ENCODE peak calls at places on chromosomes 1 and 21, in four cellular contexts. O, E, R and H are unnamed samples.
A peak's percentile ranks its signal among the peaks of the same experiment; 100 is the strongest.

GRCh38 chr21:23083242-23083641 is 2085.0 kb downstream of the NCAM2 start:
- DNase-seq in O (no peak), E (no peak), R (no peak), H (no peak)

GRCh38 chr1:200369706-200370105 is 40.1 kb downstream of the ZNF281 start:
- DNase-seq in O (no peak), E (no peak), R (no peak), H (no peak)

GRCh38 chr1:210397681-210398080 is 69.0 kb downstream of the HHAT start:
- DNase-seq in O (no peak), E (no peak), R (no peak), H (no peak)

GRCh38 chr1:21914880-21915640 is 22.1 kb downstream of the HSPG2 start:
- DNase-seq in O (no peak), E (peak; percentile 68), R (no peak), H (no peak)

GRCh38 chr1:42680921-42681683 is 1.1 kb upstream of the YBX1 start:
- DNase-seq in O (no peak), E (no peak), R (no peak), H (peak; percentile 32)

GRCh38 chr1:40389234-40389815 is 15.8 kb downstream of the SMAP2 start:
- DNase-seq in O (no peak), E (no peak), R (no peak), H (no peak)

GRCh38 chr1:151681921-151682320 is 34.7 kb downstream of the CELF3 start:
- DNase-seq in O (no peak), E (no peak), R (peak; percentile 26), H (no peak)

GRCh38 chr1:100995196-100995983 is 30.2 kb downstream of the DPH5 start:
- DNase-seq in O (no peak), E (no peak), R (peak; percentile 44), H (no peak)

GRCh38 chr1:207821464-207822045 is 69.7 kb downstream of the CD46 start:
- DNase-seq in O (no peak), E (no peak), R (no peak), H (no peak)

GRCh38 chr21:28419811-28420210 is 572.9 kb downstream of the LTN1 start:
- DNase-seq in O (no peak), E (no peak), R (no peak), H (no peak)

GRCh38 chr1:32338637-32339145 is 2.7 kb upstream of the MARCKSL1 start:
- DNase-seq in O (no peak), E (peak; percentile 50), R (no peak), H (peak; percentile 50)

GRCh38 chr21:45147473-45148315 is 73.3 kb downstream of the ADARB1 start:
- DNase-seq in O (no peak), E (no peak), R (no peak), H (peak; percentile 51)

GRCh38 chr1:57421366-57421765 is 2.5 kb downstream of the DAB1 start:
- DNase-seq in O (no peak), E (no peak), R (no peak), H (no peak)

GRCh38 chr1:83901547-83902155 is 97.3 kb downstream of the TTLL7 start:
- DNase-seq in O (peak; percentile 50), E (no peak), R (peak; percentile 93), H (peak; percentile 95)

GRCh38 chr21:18249542-18250152 is 5.0 kb downstream of the CHODL start:
- DNase-seq in O (no peak), E (no peak), R (no peak), H (no peak)

GRCh38 chr1:2232255-2232915 is 4.3 kb downstream of the SKI start:
- DNase-seq in O (no peak), E (peak; percentile 65), R (no peak), H (no peak)

GRCh38 chr1:48673725-48674124 is 103.0 kb downstream of the BEND5 start:
- DNase-seq in O (no peak), E (no peak), R (no peak), H (no peak)

GRCh38 chr21:43923391-43923790 is 58.4 kb downstream of the AGPAT3 start:
- DNase-seq in O (no peak), E (no peak), R (peak; percentile 11), H (no peak)

GRCh38 chr1:24020032-24020431 is 39.9 kb upstream of the SRSF10 start:
- DNase-seq in O (no peak), E (no peak), R (peak; percentile 70), H (no peak)

GRCh38 chr21:35203093-35204021 is 154.3 kb upstream of the RUNX1 start:
- DNase-seq in O (no peak), E (no peak), R (peak; percentile 93), H (no peak)

GRCh38 chr1:201504799-201505504 is 2.0 kb downstream of the CSRP1 start:
- DNase-seq in O (no peak), E (no peak), R (no peak), H (peak; percentile 16)

GRCh38 chr1:201506573-201507567 is at the start of gene CSRP1:
- DNase-seq in O (no peak), E (peak; percentile 94), R (peak; percentile 87), H (peak; percentile 87)

GRCh38 chr1:201506092-201506491 is 831 bp downstream of the CSRP1 start:
- DNase-seq in O (no peak), E (no peak), R (no peak), H (no peak)

GRCh38 chr1:201504179-201504631 is 2.7 kb downstream of the CSRP1 start:
- DNase-seq in O (no peak), E (no peak), R (peak; percentile 60), H (no peak)

DNA sequence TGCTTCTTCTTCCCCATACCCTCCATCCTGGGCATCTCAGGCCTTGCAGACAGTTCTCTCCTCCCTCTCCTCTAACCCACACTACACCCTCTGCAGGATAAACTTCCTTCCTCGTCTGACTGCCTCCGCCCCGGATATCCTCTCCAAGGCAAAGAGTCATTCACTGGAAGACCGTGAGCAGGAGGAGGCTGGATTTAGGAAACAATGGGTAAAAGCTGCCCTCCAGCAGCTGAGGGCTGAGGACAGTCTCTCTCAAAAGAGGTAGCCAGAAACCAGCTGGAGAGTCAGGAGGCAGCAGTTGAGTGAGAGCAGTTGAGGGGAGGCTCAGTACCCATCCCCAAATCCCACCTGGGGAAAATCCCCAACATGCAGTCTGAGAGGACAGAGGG is 1.4 kb downstream of the CSRP1 start:
- DNase-seq in O (no peak), E (no peak), R (peak; percentile 76), H (peak; percentile 72)
- TF ChIP-seq CTCF in O (peak; percentile 10), E (no peak), R (no peak), H (no peak)

GRCh38 chr1:85339671-85340399 is 63.4 kb upstream of the BCL10 start:
- DNase-seq in O (no peak), E (no peak), R (no peak), H (no peak)
- H3K4me3 ChIP-seq in O (no peak overlapping the region), E (no peak overlapping the region), R (no peak overlapping the region), H (no peak overlapping the region)

GRCh38 chr1:3442901-3443300 is 11.6 kb upstream of the ARHGEF16 start:
- DNase-seq in O (no peak), E (peak; percentile 18), R (no peak), H (no peak)

GRCh38 chr1:3443759-3444697 is 10.4 kb upstream of the ARHGEF16 start:
- DNase-seq in O (no peak), E (peak; percentile 22), R (peak; percentile 1), H (no peak)

GRCh38 chr1:3442331-3442730 is 12.1 kb upstream of the ARHGEF16 start:
- DNase-seq in O (no peak), E (no peak), R (no peak), H (no peak)

GRCh38 chr1:3441880-3442279 is 12.6 kb upstream of the ARHGEF16 start:
- DNase-seq in O (no peak), E (peak; percentile 19), R (no peak), H (no peak)

DNA sequence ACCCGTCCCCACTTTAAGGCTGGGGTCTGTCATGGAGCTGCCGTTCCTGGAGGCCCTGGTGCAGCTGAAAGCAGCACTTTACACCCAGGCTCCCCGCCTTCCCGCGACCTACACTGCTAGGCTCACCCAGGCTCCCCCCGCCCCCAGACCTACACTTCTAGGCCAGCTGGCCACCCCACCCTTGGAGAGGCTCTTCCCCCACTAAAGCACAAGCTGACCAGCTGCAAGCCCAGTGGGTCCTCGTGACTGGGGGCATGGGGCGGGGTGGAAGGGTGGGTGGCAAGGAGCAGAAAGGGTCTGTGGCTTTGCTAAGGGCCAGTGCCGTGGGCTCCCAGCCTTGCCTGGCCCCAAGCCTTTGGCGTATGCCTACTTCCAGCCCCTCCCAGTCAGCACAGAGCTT is 9.7 kb upstream of the ARHGEF16 start:
- DNase-seq in O (no peak), E (peak; percentile 27), R (no peak), H (no peak)
- TF ChIP-seq CTCF in O (no peak), E (no peak), R (no peak), H (no peak)

DNA sequence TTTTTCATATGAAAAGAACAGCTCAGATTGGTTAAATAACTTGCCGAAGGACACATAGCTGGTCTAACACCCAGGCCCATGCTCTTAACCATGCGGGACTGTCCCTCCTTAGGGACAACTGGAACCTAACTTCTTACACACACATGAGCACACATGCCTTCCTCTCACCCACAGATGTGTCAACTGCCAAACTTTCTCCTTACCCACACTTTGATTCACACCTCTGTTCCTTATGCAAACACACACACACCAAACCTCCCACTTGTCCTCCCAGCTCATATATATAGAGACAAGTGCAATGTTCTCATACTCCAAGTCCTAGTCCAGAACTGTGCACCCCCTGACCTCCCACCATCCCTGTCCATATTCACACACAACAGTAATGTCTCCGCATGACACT is 4.3 kb downstream of the RAB25 start:
- DNase-seq in O (no peak), E (no peak), R (no peak), H (no peak)
- H3K4me3 ChIP-seq in O (no peak overlapping the region), E (no peak overlapping the region), R (no peak overlapping the region), H (no peak overlapping the region)